ENCODE peak calls at places on chromosomes 7 and 10, in eight cellular contexts. One of them, this sample, is unnamed.

GRCh38 chr10:74683621-74684114 is 142.7 kb upstream of the KAT6B start:
- DNase-seq in SW480: no peak
- DNase-seq in fibroblast of lung: peak; percentile 16
- DNase-seq in caudate nucleus: no peak
- DNase-seq in AG04449: no peak
- DNase-seq in GF-D8: no peak
- DNase-seq in stimulated activated naive CD8-positive, alpha-beta T cell treated with anti-CD3 and anti-CD28 coated beads, Interleukin-15, Interleukin-2, amounts not matched to agents 100 U/mL and 50 U/mL, for 24 hours: no peak
- DNase-seq in HEK293T: peak; percentile 18
- DNase-seq in this sample: no peak

GRCh38 chr10:31949266-31949665 is 20.6 kb upstream of the ARHGAP12 start:
- DNase-seq in AG04449: no peak
- DNase-seq in SW480: no peak
- DNase-seq in fibroblast of lung: no peak
- DNase-seq in caudate nucleus: no peak
- DNase-seq in GF-D8: peak; percentile 32
- DNase-seq in HEK293T: no peak
- DNase-seq in stimulated activated naive CD8-positive, alpha-beta T cell treated with anti-CD3 and anti-CD28 coated beads, Interleukin-15, Interleukin-2, amounts not matched to agents 100 U/mL and 50 U/mL, for 24 hours: no peak
- DNase-seq in this sample: no peak

GRCh38 chr10:116011929-116012328 is 261.1 kb downstream of the GFRA1 start:
- DNase-seq in SW480: no peak
- DNase-seq in caudate nucleus: no peak
- DNase-seq in stimulated activated naive CD8-positive, alpha-beta T cell treated with anti-CD3 and anti-CD28 coated beads, Interleukin-15, Interleukin-2, amounts not matched to agents 100 U/mL and 50 U/mL, for 24 hours: no peak
- DNase-seq in HEK293T: no peak
- DNase-seq in AG04449: no peak
- DNase-seq in fibroblast of lung: no peak
- DNase-seq in GF-D8: no peak
- DNase-seq in this sample: no peak

GRCh38 chr7:25680636-25681035 is 452.4 kb upstream of the NPVF start:
- DNase-seq in GF-D8: no peak
- DNase-seq in SW480: no peak
- DNase-seq in caudate nucleus: no peak
- DNase-seq in fibroblast of lung: no peak
- DNase-seq in AG04449: no peak
- DNase-seq in HEK293T: no peak
- DNase-seq in stimulated activated naive CD8-positive, alpha-beta T cell treated with anti-CD3 and anti-CD28 coated beads, Interleukin-15, Interleukin-2, amounts not matched to agents 100 U/mL and 50 U/mL, for 24 hours: no peak
- DNase-seq in this sample: no peak

GRCh38 chr10:96699613-96700012 is 20.7 kb downstream of the PIK3AP1 start:
- DNase-seq in stimulated activated naive CD8-positive, alpha-beta T cell treated with anti-CD3 and anti-CD28 coated beads, Interleukin-15, Interleukin-2, amounts not matched to agents 100 U/mL and 50 U/mL, for 24 hours: no peak
- DNase-seq in SW480: no peak
- DNase-seq in AG04449: no peak
- DNase-seq in caudate nucleus: no peak
- DNase-seq in GF-D8: no peak
- DNase-seq in fibroblast of lung: no peak
- DNase-seq in HEK293T: no peak
- DNase-seq in this sample: no peak

GRCh38 chr10:73246322-73246782 is 703 bp downstream of the DNAJC9 start:
- DNase-seq in SW480: no peak
- DNase-seq in HEK293T: no peak
- DNase-seq in stimulated activated naive CD8-positive, alpha-beta T cell treated with anti-CD3 and anti-CD28 coated beads, Interleukin-15, Interleukin-2, amounts not matched to agents 100 U/mL and 50 U/mL, for 24 hours: no peak
- DNase-seq in AG04449: no peak
- DNase-seq in fibroblast of lung: peak; percentile 11
- DNase-seq in GF-D8: no peak
- DNase-seq in caudate nucleus: no peak
- DNase-seq in this sample: no peak

GRCh38 chr7:2724453-2725177 is 36.6 kb downstream of the AMZ1 start:
- DNase-seq in SW480: no peak
- DNase-seq in caudate nucleus: no peak
- DNase-seq in HEK293T: no peak
- DNase-seq in GF-D8: no peak
- DNase-seq in AG04449: no peak
- DNase-seq in fibroblast of lung: no peak
- DNase-seq in stimulated activated naive CD8-positive, alpha-beta T cell treated with anti-CD3 and anti-CD28 coated beads, Interleukin-15, Interleukin-2, amounts not matched to agents 100 U/mL and 50 U/mL, for 24 hours: no peak
- DNase-seq in this sample: no peak

GRCh38 chr10:82982110-82982608 is 1107.2 kb downstream of the NRG3 start:
- DNase-seq in AG04449: peak; percentile 77
- DNase-seq in stimulated activated naive CD8-positive, alpha-beta T cell treated with anti-CD3 and anti-CD28 coated beads, Interleukin-15, Interleukin-2, amounts not matched to agents 100 U/mL and 50 U/mL, for 24 hours: no peak
- DNase-seq in fibroblast of lung: peak; percentile 88
- DNase-seq in GF-D8: no peak
- DNase-seq in caudate nucleus: no peak
- DNase-seq in SW480: no peak
- DNase-seq in HEK293T: no peak
- DNase-seq in this sample: peak; percentile 82

GRCh38 chr7:29147821-29148220 is 1.5 kb upstream of the CPVL start:
- DNase-seq in GF-D8: no peak
- DNase-seq in AG04449: no peak
- DNase-seq in caudate nucleus: no peak
- DNase-seq in HEK293T: no peak
- DNase-seq in SW480: no peak
- DNase-seq in fibroblast of lung: no peak
- DNase-seq in stimulated activated naive CD8-positive, alpha-beta T cell treated with anti-CD3 and anti-CD28 coated beads, Interleukin-15, Interleukin-2, amounts not matched to agents 100 U/mL and 50 U/mL, for 24 hours: no peak
- DNase-seq in this sample: no peak